ENCODE peak calls at places on chromosomes 13 and 19, in nine cellular contexts. One of them, this sample, is unnamed.
A peak's percentile ranks its signal among the peaks of the same experiment; 100 is the strongest.

GRCh38 chr19:926595-927043 is 784 bp downstream of the ARID3A start:
- DNase-seq in spleen: peak; percentile 92
- DNase-seq in HTR-8/SVneo: no peak
- DNase-seq in HepG2: no peak
- DNase-seq in activated naive CD8-positive, alpha-beta T cell treated with anti-CD3 and anti-CD28 coated beads, Interleukin-2, amount 50 U/mL, for 16 hours: no peak
- DNase-seq in retina: peak; percentile 60
- DNase-seq in lower leg skin: no peak
- DNase-seq in NCI-H345: no peak
- DNase-seq in GM03348: peak; percentile 61
- DNase-seq in this sample: no peak

GRCh38 chr19:53015159-53015558 is 1.4 kb downstream of the ERVV-1 start:
- DNase-seq in lower leg skin: no peak
- DNase-seq in GM03348: no peak
- DNase-seq in HTR-8/SVneo: no peak
- DNase-seq in activated naive CD8-positive, alpha-beta T cell treated with anti-CD3 and anti-CD28 coated beads, Interleukin-2, amount 50 U/mL, for 16 hours: no peak
- DNase-seq in HepG2: no peak
- DNase-seq in retina: no peak
- DNase-seq in NCI-H345: no peak
- DNase-seq in spleen: no peak
- DNase-seq in this sample: no peak

GRCh38 chr19:41774515-41774980 is 19.2 kb downstream of the CEACAM6 start:
- DNase-seq in HepG2: no peak
- DNase-seq in spleen: no peak
- DNase-seq in lower leg skin: no peak
- DNase-seq in retina: no peak
- DNase-seq in HTR-8/SVneo: no peak
- DNase-seq in NCI-H345: peak; percentile 80
- DNase-seq in GM03348: no peak
- DNase-seq in activated naive CD8-positive, alpha-beta T cell treated with anti-CD3 and anti-CD28 coated beads, Interleukin-2, amount 50 U/mL, for 16 hours: peak; percentile 11
- DNase-seq in this sample: peak; percentile 98

GRCh38 chr19:1261512-1261862 is 7.6 kb upstream of the CIRBP start:
- DNase-seq in NCI-H345: no peak
- DNase-seq in spleen: no peak
- DNase-seq in lower leg skin: peak; percentile 90
- DNase-seq in activated naive CD8-positive, alpha-beta T cell treated with anti-CD3 and anti-CD28 coated beads, Interleukin-2, amount 50 U/mL, for 16 hours: no peak
- DNase-seq in HepG2: no peak
- DNase-seq in retina: peak; percentile 54
- DNase-seq in GM03348: no peak
- DNase-seq in HTR-8/SVneo: no peak
- DNase-seq in this sample: no peak

GRCh38 chr13:73421310-73421912 is 362.6 kb downstream of the KLF5 start:
- DNase-seq in activated naive CD8-positive, alpha-beta T cell treated with anti-CD3 and anti-CD28 coated beads, Interleukin-2, amount 50 U/mL, for 16 hours: no peak
- DNase-seq in lower leg skin: no peak
- DNase-seq in spleen: no peak
- DNase-seq in HTR-8/SVneo: no peak
- DNase-seq in NCI-H345: no peak
- DNase-seq in retina: no peak
- DNase-seq in GM03348: no peak
- DNase-seq in HepG2: no peak
- DNase-seq in this sample: no peak

GRCh38 chr13:76955236-76955635 is 6.9 kb downstream of the ACOD1 start:
- DNase-seq in HepG2: no peak
- DNase-seq in HTR-8/SVneo: no peak
- DNase-seq in retina: no peak
- DNase-seq in NCI-H345: no peak
- DNase-seq in activated naive CD8-positive, alpha-beta T cell treated with anti-CD3 and anti-CD28 coated beads, Interleukin-2, amount 50 U/mL, for 16 hours: no peak
- DNase-seq in lower leg skin: no peak
- DNase-seq in GM03348: no peak
- DNase-seq in spleen: no peak
- DNase-seq in this sample: no peak

GRCh38 chr19:35476149-35476548 is 14.1 kb downstream of the KRTDAP start:
- DNase-seq in activated naive CD8-positive, alpha-beta T cell treated with anti-CD3 and anti-CD28 coated beads, Interleukin-2, amount 50 U/mL, for 16 hours: no peak
- DNase-seq in HTR-8/SVneo: no peak
- DNase-seq in retina: no peak
- DNase-seq in spleen: no peak
- DNase-seq in GM03348: no peak
- DNase-seq in HepG2: no peak
- DNase-seq in NCI-H345: no peak
- DNase-seq in lower leg skin: no peak
- DNase-seq in this sample: no peak

GRCh38 chr19:36225219-36225892 is 10.4 kb downstream of the ZNF146 start:
- DNase-seq in retina: no peak
- DNase-seq in HepG2: no peak
- DNase-seq in NCI-H345: no peak
- DNase-seq in spleen: no peak
- DNase-seq in GM03348: peak; percentile 64
- DNase-seq in lower leg skin: no peak
- DNase-seq in HTR-8/SVneo: no peak
- DNase-seq in activated naive CD8-positive, alpha-beta T cell treated with anti-CD3 and anti-CD28 coated beads, Interleukin-2, amount 50 U/mL, for 16 hours: no peak
- DNase-seq in this sample: no peak

GRCh38 chr19:34504809-34505291 is 23.3 kb downstream of the WTIP start:
- DNase-seq in HepG2: no peak
- DNase-seq in spleen: no peak
- DNase-seq in NCI-H345: no peak
- DNase-seq in retina: no peak
- DNase-seq in lower leg skin: peak; percentile 78
- DNase-seq in GM03348: peak; percentile 7
- DNase-seq in HTR-8/SVneo: no peak
- DNase-seq in activated naive CD8-positive, alpha-beta T cell treated with anti-CD3 and anti-CD28 coated beads, Interleukin-2, amount 50 U/mL, for 16 hours: no peak
- DNase-seq in this sample: no peak